ENCODE peak calls at places on chromosomes 16 and 17, in four cellular contexts. Y, O, V and T are unnamed samples.

GRCh38 chr17:59115474-59115873 is 8.8 kb upstream of the TRIM37 start:
- DNase-seq in V (no peak), O (no peak), Y (no peak), T (no peak)

GRCh38 chr17:57955183-57955952 is at the start of gene CUEDC1:
- DNase-seq in Y (peak), V (peak), O (peak), T (peak)

GRCh38 chr16:89404561-89404960 is 85.8 kb downstream of the ANKRD11 start:
- DNase-seq in V (no peak), O (peak), Y (no peak), T (no peak)

GRCh38 chr16:72023962-72024361 is 15.4 kb downstream of the DHODH start:
- DNase-seq in Y (no peak), O (no peak), V (no peak), T (no peak)

GRCh38 chr17:12789075-12789975 is at the start of gene ARHGAP44:
- DNase-seq in V (peak), O (peak), Y (peak), T (no peak)

GRCh38 chr16:66904428-66904845 is 14.2 kb downstream of the CDH16 start:
- DNase-seq in V (no peak), Y (peak), O (no peak), T (no peak)

GRCh38 chr17:81646869-81647600 is 9.3 kb downstream of the PDE6G start:
- DNase-seq in O (no peak), Y (no peak), V (no peak), T (no peak)

GRCh38 chr17:79204261-79204660 is 129.6 kb downstream of the ENGASE start:
- DNase-seq in V (no peak), O (no peak), Y (no peak), T (no peak)

GRCh38 chr16:19858654-19859018 is 26.0 kb downstream of the GPRC5B start:
- DNase-seq in V (no peak), Y (no peak), O (no peak), T (no peak)

GRCh38 chr16:80938035-80938927 is 68.4 kb downstream of the CMC2 start:
- DNase-seq in V (no peak), O (peak), Y (no peak), T (peak)

GRCh38 chr17:59074494-59074893 is 32.2 kb downstream of the TRIM37 start:
- DNase-seq in V (no peak), Y (no peak), O (no peak), T (no peak)

GRCh38 chr17:38508570-38508950 is 80.3 kb downstream of the ARHGAP23 start:
- DNase-seq in V (no peak), Y (no peak), O (no peak), T (no peak)

GRCh38 chr16:81519298-81520150 is 74.9 kb downstream of the CMIP start:
- DNase-seq in O (no peak), V (no peak), Y (no peak), T (no peak)

GRCh38 chr17:8557176-8557806 is 73.2 kb downstream of the MYH10 start:
- DNase-seq in Y (no peak), V (no peak), O (no peak), T (no peak)

GRCh38 chr17:76501018-76501826 is at the start of gene RHBDF2:
- DNase-seq in V (peak), Y (peak), O (peak), T (peak)

GRCh38 chr17:21119247-21119944 is 7.4 kb upstream of the DHRS7B start:
- DNase-seq in V (peak), Y (peak), O (peak), T (peak)

GRCh38 chr17:30278032-30278431 is 13.7 kb downstream of the BLMH start:
- DNase-seq in Y (no peak), V (peak), O (no peak), T (no peak)

GRCh38 chr17:74860229-74860998 is 729 bp upstream of the GRIN2C start:
- DNase-seq in V (no peak), O (no peak), Y (no peak), T (no peak)

GRCh38 chr17:83136931-83137330 is 57.5 kb downstream of the METRNL start:
- DNase-seq in O (no peak), V (no peak), Y (no peak), T (no peak)

GRCh38 chr17:7280519-7281073 is 922 bp upstream of the SLC2A4 start:
- DNase-seq in O (peak), Y (peak), V (peak), T (peak)

GRCh38 chr17:77396610-77397009 is 255.8 kb downstream of the SEC14L1 start:
- DNase-seq in V (no peak), O (no peak), Y (no peak), T (no peak)

GRCh38 chr17:41750866-41751265 is 16.4 kb upstream of the HAP1 start:
- DNase-seq in Y (no peak), V (no peak), O (no peak), T (no peak)

GRCh38 chr17:8665681-8666080 is 35.2 kb upstream of the MYH10 start:
- DNase-seq in O (no peak), V (no peak), Y (no peak), T (no peak)

GRCh38 chr17:64155751-64156544 is 26.0 kb upstream of the ERN1 start:
- DNase-seq in Y (no peak), V (no peak), O (peak), T (no peak)

GRCh38 chr17:28599311-28600184 is 723 bp upstream of the SPAG5 start:
- DNase-seq in Y (peak), V (peak), O (peak), T (peak)

GRCh38 chr17:37399404-37399803 is 7.2 kb downstream of the ACACA start:
- DNase-seq in O (no peak), Y (no peak), V (no peak), T (no peak)

GRCh38 chr17:80501739-80502577 is 25.6 kb upstream of the NPTX1 start:
- DNase-seq in V (peak), Y (no peak), O (no peak), T (peak)

GRCh38 chr16:58652741-58653140 is 23.1 kb upstream of the CNOT1 start:
- DNase-seq in V (no peak), O (no peak), Y (no peak), T (no peak)

GRCh38 chr16:50547340-50547865 is 793 bp upstream of the NKD1 start:
- DNase-seq in Y (peak), O (peak), V (peak), T (no peak)

GRCh38 chr16:87963400-87963799 is 12.2 kb downstream of the BANP start:
- DNase-seq in V (no peak), Y (no peak), O (no peak), T (peak)

GRCh38 chr16:88591577-88592021 is 21.4 kb downstream of the ZC3H18 start:
- DNase-seq in V (no peak), Y (no peak), O (no peak), T (no peak)

GRCh38 chr17:42112552-42113176 is at the start of gene DHX58:
- DNase-seq in O (peak), V (peak), Y (peak), T (peak)

GRCh38 chr17:37671813-37672544 is 28.7 kb upstream of the DDX52 start:
- DNase-seq in O (no peak), V (peak), Y (no peak), T (peak)

GRCh38 chr17:74512041-74512440 is 19.2 kb downstream of the CD300LB start:
- DNase-seq in Y (no peak), V (no peak), O (no peak), T (no peak)

GRCh38 chr16:76946879-76947278 is 244.1 kb upstream of the MON1B start:
- DNase-seq in Y (no peak), O (peak), V (peak), T (no peak)

DNA sequence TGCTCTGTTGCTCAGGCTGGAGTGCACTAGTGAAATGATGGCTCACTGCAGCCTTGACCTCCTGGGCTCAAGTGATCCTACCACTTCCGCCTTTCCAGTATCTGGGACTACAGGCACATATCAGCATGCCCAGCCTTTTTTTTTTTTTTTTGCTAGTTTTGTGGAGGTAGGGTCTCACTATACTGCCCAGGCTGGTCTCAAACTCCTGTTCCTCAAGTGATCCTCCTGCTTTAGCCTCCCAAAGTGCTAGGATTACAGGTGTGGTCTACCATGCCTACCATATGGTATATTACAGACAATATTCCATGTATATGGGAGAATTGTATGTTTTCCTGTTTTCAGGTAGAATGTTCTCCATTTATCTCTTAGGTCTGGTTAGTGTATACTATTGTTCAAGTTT is 12.3 kb upstream of the ATF7IP2 start:
- DNase-seq in O (no peak), V (no peak), Y (no peak), T (no peak)
- TF ChIP-seq POLR2A in O (no peak), V (no peak), Y (no peak), T (no peak)

DNA sequence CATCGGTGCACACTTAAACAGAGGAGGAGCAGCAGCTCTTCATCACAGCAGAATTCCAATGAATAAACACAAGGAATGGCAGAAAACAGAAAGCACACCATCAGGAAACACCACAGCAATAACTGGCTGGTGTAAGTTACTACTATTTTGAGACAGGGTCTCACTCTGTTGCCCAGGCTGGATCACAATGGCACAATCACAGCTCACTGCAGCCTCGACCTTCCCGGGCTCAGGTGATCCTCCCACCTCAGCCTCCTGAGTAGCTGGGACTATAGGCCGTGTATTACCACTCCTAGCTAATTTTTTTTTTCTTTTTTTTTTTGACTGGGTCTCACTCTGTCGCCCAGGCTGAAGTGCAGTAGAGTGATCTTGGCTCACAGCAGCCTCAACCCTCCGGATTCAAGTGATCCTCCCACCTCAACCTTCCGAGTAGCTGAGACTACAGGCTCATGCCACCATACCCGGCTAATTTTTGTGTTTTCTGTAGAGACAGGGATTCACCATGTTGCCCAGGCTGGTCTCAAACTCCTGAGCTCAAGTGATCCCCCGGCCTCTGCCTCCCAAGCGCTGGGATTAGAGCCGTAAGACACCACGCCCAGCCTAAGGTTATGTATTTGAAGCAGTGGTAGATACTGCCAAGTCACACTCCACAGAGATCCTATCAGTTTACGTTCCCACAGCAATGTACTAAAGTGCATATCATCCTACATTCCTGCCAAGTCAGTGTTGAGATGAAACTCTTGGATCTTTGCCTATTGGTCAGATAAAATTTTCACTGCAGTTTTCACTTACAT is 20.7 kb downstream of the TRAP1 start:
- DNase-seq in V (no peak), O (peak), Y (no peak), T (no peak)
- TF ChIP-seq POLR2A in V (no peak), O (no peak), Y (no peak), T (no peak)

GRCh38 chr16:2482181-2483107 is 7.5 kb downstream of the TBC1D24 start:
- DNase-seq in O (peak), Y (no peak), V (no peak), T (no peak)
- TF ChIP-seq POLR2A in O (no peak), Y (no peak), V (no peak), T (no peak)

GRCh38 chr16:68760671-68761275 is 23.7 kb downstream of the CDH1 start:
- DNase-seq in V (peak), O (no peak), Y (peak), T (peak)
- TF ChIP-seq POLR2A in V (no peak), O (no peak), Y (peak), T (no peak)

GRCh38 chr16:78607465-78607864 is 508.0 kb downstream of the WWOX start:
- DNase-seq in V (no peak), O (no peak), Y (no peak), T (peak)
- TF ChIP-seq POLR2A in V (no peak), O (no peak), Y (no peak), T (no peak)